ENCODE peak calls at places on chromosomes 4 and X, in four cellular contexts. M, O, Z and G are unnamed samples.

GRCh38 chr4:145440292-145441007 is 41.2 kb upstream of the SMAD1 start:
- DNase-seq in M (no peak), O (no peak), Z (no peak), G (no peak)

GRCh38 chr4:121428721-121429120 is 47.9 kb upstream of the QRFPR start:
- DNase-seq in M (no peak), O (no peak), Z (no peak), G (no peak)

GRCh38 chr4:169933531-169933930 is 92.7 kb downstream of the MFAP3L start:
- DNase-seq in M (no peak), O (no peak), Z (no peak), G (no peak)

GRCh38 chr4:72791054-72791453 is 222.0 kb upstream of the ADAMTS3 start:
- DNase-seq in M (no peak), O (no peak), Z (no peak), G (no peak)

GRCh38 chrX:58025979-58026378 is 115.7 kb upstream of the ZXDA start:
- DNase-seq in M (no peak), O (no peak), Z (no peak), G (no peak)

GRCh38 chr4:109809657-109810056 is 5.9 kb upstream of the GAR1 start:
- DNase-seq in M (no peak), O (no peak), Z (no peak), G (no peak)

GRCh38 chr4:168917150-168917779 is 92.8 kb downstream of the CBR4 start:
- DNase-seq in M (no peak), O (no peak), Z (no peak), G (no peak)

GRCh38 chr4:40515037-40515397 is 114.6 kb downstream of the RBM47 start:
- DNase-seq in M (no peak), O (no peak), Z (no peak), G (no peak)

GRCh38 chr4:56128231-56128630 is 179.5 kb downstream of the CEP135 start:
- DNase-seq in M (no peak), O (no peak), Z (no peak), G (no peak)

GRCh38 chr4:56127698-56128097 is 179.0 kb downstream of the CEP135 start:
- DNase-seq in M (no peak), O (no peak), Z (no peak), G (no peak)

GRCh38 chr4:56132835-56133234 is 184.1 kb downstream of the CEP135 start:
- DNase-seq in M (no peak), O (no peak), Z (no peak), G (no peak)

GRCh38 chr4:56130609-56131150 is 181.9 kb downstream of the CEP135 start:
- DNase-seq in M (no peak), O (no peak), Z (no peak), G (no peak)

GRCh38 chr4:56129431-56129861 is 180.7 kb downstream of the CEP135 start:
- DNase-seq in M (no peak), O (peak), Z (no peak), G (no peak)
- TF ChIP-seq CTCF in M (no peak), O (peak), Z (no peak), G (peak)

GRCh38 chrX:49850028-49850427 is 20.9 kb downstream of the PAGE4 start:
- DNase-seq in M (no peak), O (no peak), Z (no peak), G (no peak)
- TF ChIP-seq CTCF in M (no peak), O (no peak), Z (no peak), G (no peak)

GRCh38 chr4:163195247-163195765 is 28.6 kb upstream of the NAF1 start:
- DNase-seq in M (no peak), O (no peak), Z (no peak), G (no peak)

GRCh38 chr4:163200950-163201349 is 34.3 kb upstream of the NAF1 start:
- DNase-seq in M (no peak), O (no peak), Z (no peak), G (no peak)

GRCh38 chr4:163193717-163194116 is 27.0 kb upstream of the NAF1 start:
- DNase-seq in M (no peak), O (no peak), Z (no peak), G (no peak)

GRCh38 chr4:163194593-163194992 is 27.9 kb upstream of the NAF1 start:
- DNase-seq in M (peak), O (no peak), Z (no peak), G (no peak)

GRCh38 chr4:163196904-163197505 is 30.3 kb upstream of the NAF1 start:
- DNase-seq in M (no peak), O (no peak), Z (no peak), G (no peak)
- TF ChIP-seq CTCF in M (no peak), O (no peak), Z (no peak), G (no peak)

GRCh38 chr4:164596318-164596878 is 157.5 kb upstream of the SMIM31 start:
- DNase-seq in M (no peak), O (no peak), Z (no peak), G (no peak)

GRCh38 chr4:164595751-164596150 is 158.2 kb upstream of the SMIM31 start:
- DNase-seq in M (no peak), O (no peak), Z (no peak), G (no peak)

GRCh38 chr4:164601653-164602052 is 152.3 kb upstream of the SMIM31 start:
- DNase-seq in M (no peak), O (no peak), Z (no peak), G (no peak)

GRCh38 chr4:164596927-164597326 is 157.0 kb upstream of the SMIM31 start:
- DNase-seq in M (no peak), O (no peak), Z (no peak), G (no peak)
- TF ChIP-seq CTCF in M (no peak), O (no peak), Z (no peak), G (no peak)

GRCh38 chrX:110853610-110854009 is 58.0 kb upstream of the CHRDL1 start:
- DNase-seq in M (no peak), O (no peak), Z (no peak), G (peak)
- TF ChIP-seq CTCF in M (peak), O (no peak), Z (no peak), G (peak)